ENCODE peak calls at places on chromosomes 13 and 19, in seven cellular contexts. One of them, this sample, is unnamed.

GRCh38 chr19:16435238-16435911 is 36.4 kb downstream of the EPS15L1 start:
- DNase-seq in HCT116: no peak
- DNase-seq in H1: no peak
- DNase-seq in HepG2: no peak
- DNase-seq in K562: peak; percentile 24
- DNase-seq in SK-N-SH: no peak
- DNase-seq in GM12878: no peak
- DNase-seq in this sample: no peak

GRCh38 chr19:57664269-57665127 is 4.2 kb upstream of the ZSCAN4 start:
- DNase-seq in SK-N-SH: peak; percentile 89
- DNase-seq in HCT116: no peak
- DNase-seq in GM12878: no peak
- DNase-seq in K562: peak; percentile 65
- DNase-seq in H1: peak; percentile 83
- DNase-seq in HepG2: peak; percentile 39
- DNase-seq in this sample: peak; percentile 15

GRCh38 chr19:38849746-38850230 is at the start of gene HNRNPL:
- DNase-seq in SK-N-SH: peak; percentile 96
- DNase-seq in HepG2: no peak
- DNase-seq in HCT116: no peak
- DNase-seq in K562: peak; percentile 97
- DNase-seq in GM12878: no peak
- DNase-seq in H1: peak; percentile 99
- DNase-seq in this sample: no peak

GRCh38 chr13:92187378-92187989 is 789.1 kb downstream of the GPC5 start:
- DNase-seq in K562: peak; percentile 19
- DNase-seq in SK-N-SH: peak; percentile 64
- DNase-seq in HepG2: peak; percentile 24
- DNase-seq in HCT116: no peak
- DNase-seq in H1: no peak
- DNase-seq in GM12878: no peak
- DNase-seq in this sample: peak; percentile 57

GRCh38 chr13:57624565-57625435 is 6.7 kb upstream of the PCDH17 start:
- DNase-seq in HepG2: peak; percentile 56
- DNase-seq in GM12878: no peak
- DNase-seq in HCT116: no peak
- DNase-seq in K562: peak; percentile 7
- DNase-seq in SK-N-SH: peak; percentile 44
- DNase-seq in H1: no peak
- DNase-seq in this sample: peak; percentile 83

GRCh38 chr19:52270266-52270885 is 989 bp downstream of the ZNF766 start:
- DNase-seq in SK-N-SH: peak; percentile 64
- DNase-seq in HepG2: no peak
- DNase-seq in GM12878: no peak
- DNase-seq in K562: peak; percentile 9
- DNase-seq in HCT116: no peak
- DNase-seq in H1: peak; percentile 47
- DNase-seq in this sample: no peak

GRCh38 chr13:48749144-48749543 is 95.4 kb downstream of the CYSLTR2 start:
- DNase-seq in HepG2: no peak
- DNase-seq in GM12878: no peak
- DNase-seq in SK-N-SH: no peak
- DNase-seq in H1: no peak
- DNase-seq in K562: no peak
- DNase-seq in HCT116: no peak
- DNase-seq in this sample: no peak

GRCh38 chr19:3080281-3080680 is 13.9 kb upstream of the GNA11 start:
- DNase-seq in K562: no peak
- DNase-seq in GM12878: no peak
- DNase-seq in HepG2: no peak
- DNase-seq in SK-N-SH: peak; percentile 27
- DNase-seq in HCT116: no peak
- DNase-seq in H1: no peak
- DNase-seq in this sample: peak; percentile 26

GRCh38 chr19:5767949-5768348 is 16.6 kb downstream of the PRR22 start:
- DNase-seq in H1: no peak
- DNase-seq in HCT116: no peak
- DNase-seq in GM12878: no peak
- DNase-seq in K562: no peak
- DNase-seq in HepG2: peak; percentile 39
- DNase-seq in SK-N-SH: no peak
- DNase-seq in this sample: no peak

GRCh38 chr19:17406039-17406886 is 833 bp upstream of the BST2 start:
- DNase-seq in K562: no peak
- DNase-seq in GM12878: no peak
- DNase-seq in H1: no peak
- DNase-seq in HCT116: no peak
- DNase-seq in SK-N-SH: peak; percentile 10
- DNase-seq in HepG2: no peak
- DNase-seq in this sample: no peak

GRCh38 chr13:25463496-25463895 is 91.7 kb downstream of the ATP8A2 start:
- DNase-seq in H1: no peak
- DNase-seq in GM12878: no peak
- DNase-seq in K562: no peak
- DNase-seq in HCT116: no peak
- DNase-seq in HepG2: no peak
- DNase-seq in SK-N-SH: no peak
- DNase-seq in this sample: no peak

GRCh38 chr13:109533350-109533749 is 253.0 kb downstream of the IRS2 start:
- DNase-seq in HCT116: no peak
- DNase-seq in GM12878: no peak
- DNase-seq in K562: no peak
- DNase-seq in H1: no peak
- DNase-seq in SK-N-SH: no peak
- DNase-seq in HepG2: no peak
- DNase-seq in this sample: no peak

GRCh38 chr13:77919351-77920294 is 992 bp upstream of the EDNRB start:
- DNase-seq in K562: no peak
- DNase-seq in GM12878: no peak
- DNase-seq in HCT116: no peak
- DNase-seq in HepG2: no peak
- DNase-seq in SK-N-SH: peak; percentile 56
- DNase-seq in H1: peak; percentile 63
- DNase-seq in this sample: no peak

GRCh38 chr13:39451860-39452301 is 151.1 kb downstream of the LHFPL6 start:
- DNase-seq in HepG2: no peak
- DNase-seq in H1: no peak
- DNase-seq in SK-N-SH: no peak
- DNase-seq in K562: no peak
- DNase-seq in HCT116: no peak
- DNase-seq in GM12878: no peak
- DNase-seq in this sample: no peak

GRCh38 chr13:47114030-47114429 is 217.2 kb upstream of the HTR2A start:
- DNase-seq in GM12878: no peak
- DNase-seq in HCT116: no peak
- DNase-seq in K562: no peak
- DNase-seq in H1: no peak
- DNase-seq in HepG2: no peak
- DNase-seq in SK-N-SH: no peak
- DNase-seq in this sample: no peak

GRCh38 chr13:27122036-27122435 is 49.6 kb downstream of the USP12 start:
- DNase-seq in HCT116: no peak
- DNase-seq in HepG2: no peak
- DNase-seq in H1: no peak
- DNase-seq in GM12878: no peak
- DNase-seq in SK-N-SH: no peak
- DNase-seq in K562: no peak
- DNase-seq in this sample: no peak

GRCh38 chr13:69579351-69579750 is 528.3 kb upstream of the ATXN8OS start:
- DNase-seq in HCT116: no peak
- DNase-seq in K562: no peak
- DNase-seq in H1: no peak
- DNase-seq in HepG2: no peak
- DNase-seq in GM12878: no peak
- DNase-seq in SK-N-SH: peak; percentile 18
- DNase-seq in this sample: peak; percentile 30

GRCh38 chr13:42899266-42899665 is 92.8 kb downstream of the EPSTI1 start:
- DNase-seq in H1: no peak
- DNase-seq in K562: no peak
- DNase-seq in HCT116: no peak
- DNase-seq in SK-N-SH: no peak
- DNase-seq in HepG2: no peak
- DNase-seq in GM12878: peak; percentile 12
- DNase-seq in this sample: no peak

GRCh38 chr19:45508931-45509691 is 1.8 kb downstream of the VASP start:
- DNase-seq in K562: peak; percentile 89
- DNase-seq in HepG2: peak; percentile 63
- DNase-seq in H1: peak; percentile 74
- DNase-seq in HCT116: no peak
- DNase-seq in GM12878: peak; percentile 69
- DNase-seq in SK-N-SH: peak; percentile 87
- DNase-seq in this sample: no peak

GRCh38 chr13:113835461-113836274 is 28.2 kb downstream of the GAS6 start:
- DNase-seq in HCT116: no peak
- DNase-seq in HepG2: no peak
- DNase-seq in K562: no peak
- DNase-seq in H1: no peak
- DNase-seq in GM12878: no peak
- DNase-seq in SK-N-SH: peak; percentile 56
- DNase-seq in this sample: no peak

GRCh38 chr19:12987781-12988180 is 7.5 kb upstream of the NFIX start:
- DNase-seq in H1: no peak
- DNase-seq in HCT116: no peak
- DNase-seq in SK-N-SH: no peak
- DNase-seq in K562: no peak
- DNase-seq in HepG2: no peak
- DNase-seq in GM12878: no peak
- DNase-seq in this sample: no peak

GRCh38 chr13:48142437-48142836 is 47.5 kb upstream of the MED4 start:
- DNase-seq in HCT116: no peak
- DNase-seq in HepG2: no peak
- DNase-seq in H1: no peak
- DNase-seq in GM12878: peak; percentile 56
- DNase-seq in SK-N-SH: no peak
- DNase-seq in K562: no peak
- DNase-seq in this sample: no peak

GRCh38 chr19:42309686-42310085 is 3.4 kb upstream of the TMEM145 start:
- DNase-seq in HCT116: no peak
- DNase-seq in SK-N-SH: no peak
- DNase-seq in K562: no peak
- DNase-seq in H1: no peak
- DNase-seq in HepG2: no peak
- DNase-seq in GM12878: no peak
- DNase-seq in this sample: no peak

GRCh38 chr19:58455306-58455705 is 3.9 kb downstream of the ZNF324B start:
- DNase-seq in SK-N-SH: no peak
- DNase-seq in K562: no peak
- DNase-seq in HCT116: no peak
- DNase-seq in H1: no peak
- DNase-seq in HepG2: no peak
- DNase-seq in GM12878: no peak
- DNase-seq in this sample: no peak

GRCh38 chr19:9431475-9431874 is 3.9 kb downstream of the ZNF266 start:
- DNase-seq in HepG2: no peak
- DNase-seq in H1: peak; percentile 85
- DNase-seq in K562: peak; percentile 32
- DNase-seq in SK-N-SH: peak; percentile 59
- DNase-seq in GM12878: no peak
- DNase-seq in HCT116: no peak
- DNase-seq in this sample: peak; percentile 72

GRCh38 chr19:42217522-42218442 is at the start of gene DEDD2:
- DNase-seq in HepG2: peak; percentile 92
- DNase-seq in K562: peak; percentile 96
- DNase-seq in SK-N-SH: peak; percentile 95
- DNase-seq in HCT116: peak; percentile 96
- DNase-seq in GM12878: peak; percentile 96
- DNase-seq in H1: peak; percentile 100
- DNase-seq in this sample: peak; percentile 85

GRCh38 chr13:41668130-41668757 is 210.9 kb downstream of the RGCC start:
- DNase-seq in K562: peak; percentile 45
- DNase-seq in H1: no peak
- DNase-seq in HCT116: peak; percentile 86
- DNase-seq in HepG2: peak; percentile 96
- DNase-seq in GM12878: peak; percentile 60
- DNase-seq in SK-N-SH: peak; percentile 61
- DNase-seq in this sample: peak; percentile 24

DNA sequence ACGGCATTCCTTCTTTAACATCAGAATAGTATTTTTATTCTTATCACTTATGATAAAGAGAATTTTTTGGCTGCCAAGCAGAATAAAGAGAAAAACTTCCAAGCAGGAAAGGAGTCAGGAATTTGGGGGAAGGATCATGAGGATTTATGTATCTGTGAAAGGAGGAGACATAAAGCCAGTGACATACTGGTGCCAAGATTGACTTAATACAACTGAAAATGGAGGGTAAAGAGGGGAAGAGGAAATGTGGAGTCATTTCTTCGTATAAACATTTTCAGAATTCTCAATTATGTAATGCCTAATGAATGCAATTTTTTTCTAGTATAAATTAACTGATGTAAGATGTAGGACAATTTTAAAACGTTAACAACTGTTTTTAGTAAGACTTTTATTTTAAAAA is 94.6 kb downstream of the RBM26 start:
- DNase-seq in K562: no peak
- DNase-seq in SK-N-SH: no peak
- DNase-seq in GM12878: no peak
- DNase-seq in H1: no peak
- DNase-seq in HCT116: no peak
- DNase-seq in HepG2: no peak
- DNase-seq in this sample: no peak
- TF ChIP-seq JUND in K562: no peak
- TF ChIP-seq JUND in SK-N-SH: no peak
- TF ChIP-seq JUND in GM12878: no peak
- TF ChIP-seq JUND in H1: no peak
- TF ChIP-seq JUND in HCT116: no peak
- TF ChIP-seq JUND in HepG2: no peak
- TF ChIP-seq JUND in this sample: no peak

GRCh38 chr19:51075998-51076397 is 6.7 kb downstream of the KLK14 start:
- DNase-seq in H1: no peak
- DNase-seq in SK-N-SH: no peak
- DNase-seq in GM12878: no peak
- DNase-seq in K562: no peak
- DNase-seq in HCT116: no peak
- DNase-seq in HepG2: no peak
- DNase-seq in this sample: no peak
- TF ChIP-seq JUND in H1: no peak
- TF ChIP-seq JUND in SK-N-SH: no peak
- TF ChIP-seq JUND in GM12878: no peak
- TF ChIP-seq JUND in K562: no peak
- TF ChIP-seq JUND in HCT116: no peak
- TF ChIP-seq JUND in HepG2: no peak
- TF ChIP-seq JUND in this sample: no peak

GRCh38 chr13:111402441-111402840 is 82.0 kb downstream of the TEX29 start:
- DNase-seq in HCT116: no peak
- DNase-seq in SK-N-SH: no peak
- DNase-seq in HepG2: no peak
- DNase-seq in GM12878: no peak
- DNase-seq in H1: no peak
- DNase-seq in K562: no peak
- DNase-seq in this sample: no peak
- TF ChIP-seq JUND in HCT116: no peak
- TF ChIP-seq JUND in SK-N-SH: no peak
- TF ChIP-seq JUND in HepG2: no peak
- TF ChIP-seq JUND in GM12878: no peak
- TF ChIP-seq JUND in H1: no peak
- TF ChIP-seq JUND in K562: no peak
- TF ChIP-seq JUND in this sample: no peak

DNA sequence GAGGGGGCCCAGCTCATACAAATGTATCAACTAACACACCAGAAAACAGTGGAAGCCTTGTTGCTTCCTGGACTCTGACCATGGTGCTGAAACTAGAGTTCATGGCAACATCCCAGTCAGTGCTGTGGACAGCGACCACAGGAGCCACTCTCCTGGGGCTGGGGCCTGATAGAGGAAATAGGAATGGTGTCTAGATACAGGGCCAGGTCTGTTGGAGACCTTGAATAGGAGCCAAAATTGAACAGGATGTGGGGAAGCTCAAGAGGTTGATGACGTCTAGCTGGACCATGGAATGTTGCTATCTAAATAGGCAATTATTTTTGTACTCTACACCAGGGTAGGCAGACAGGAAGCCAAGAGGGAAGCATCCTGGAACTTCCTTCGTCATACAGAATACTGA is 21.8 kb downstream of the LILRB4 start:
- DNase-seq in HCT116: no peak
- DNase-seq in GM12878: no peak
- DNase-seq in K562: peak; percentile 64
- DNase-seq in HepG2: peak; percentile 49
- DNase-seq in SK-N-SH: no peak
- DNase-seq in H1: no peak
- DNase-seq in this sample: peak; percentile 84
- TF ChIP-seq JUND in HCT116: no peak
- TF ChIP-seq JUND in GM12878: no peak
- TF ChIP-seq JUND in K562: peak; percentile 18
- TF ChIP-seq JUND in HepG2: no peak
- TF ChIP-seq JUND in SK-N-SH: no peak
- TF ChIP-seq JUND in H1: no peak
- TF ChIP-seq JUND in this sample: no peak

This sample was measured in T47D.